ENCODE peak calls at places on chromosomes 4 and X, in nine cellular contexts. S is stimulated activated CD8-positive, alpha-beta memory T cell treated with anti-CD3 and anti-CD28 coated beads, Interleukin-4, amount 100 ng/mL, for 24 hours; E is NCI-H1417 treated with DMSO at 0.1 percent for 48 hours; W is endothelial cell; D is skeletal muscle cell; P is foreskin fibroblast; C is adipocyte; I is HTR-8/SVneo; T is islet precursor cell. J is an unnamed sample.
A peak's percentile ranks its signal among the peaks of the same experiment; 100 is the strongest.

GRCh38 chr4:30836231-30836630 is 116.1 kb downstream of the PCDH7 start:
- DNase-seq in I (no peak), C (peak; percentile 49), P (no peak), W (no peak), D (no peak), E (no peak), S (no peak), T (no peak), J (no peak)

GRCh38 chr4:4704267-4704666 is 155.2 kb upstream of the MSX1 start:
- DNase-seq in P (peak; percentile 15), S (no peak), W (no peak), I (no peak), C (no peak), D (no peak), E (no peak), T (no peak), J (no peak)

GRCh38 chr4:24210332-24210902 is 320.6 kb upstream of the PPARGC1A start:
- DNase-seq in I (peak; percentile 20), S (no peak), C (peak; percentile 92), W (no peak), E (no peak), T (no peak), D (peak; percentile 99), P (peak; percentile 98), J (no peak)

GRCh38 chrX:12400218-12400617 is 261.9 kb downstream of the FRMPD4 start:
- DNase-seq in S (no peak), I (no peak), W (no peak), P (no peak), C (no peak), E (no peak), D (no peak), T (no peak), J (no peak)

GRCh38 chr4:73593631-73594241 is 26.5 kb downstream of the RASSF6 start:
- DNase-seq in E (no peak), W (peak; percentile 16), P (peak; percentile 22), D (no peak), T (no peak), C (peak; percentile 73), S (no peak), I (no peak), J (no peak)

GRCh38 chr4:88859191-88859812 is 161.7 kb upstream of the NAP1L5 start:
- DNase-seq in E (no peak), D (no peak), C (no peak), S (no peak), P (peak; percentile 18), W (no peak), I (no peak), T (no peak), J (no peak)

GRCh38 chrX:130170752-130171445 is 863 bp upstream of the RAB33A start:
- DNase-seq in T (peak; percentile 62), P (no peak), E (peak; percentile 32), C (peak; percentile 43), S (peak; percentile 34), D (no peak), W (peak; percentile 19), I (no peak), J (peak; percentile 81)

GRCh38 chr4:101563126-101563525 is 215.8 kb upstream of the PPP3CA start:
- DNase-seq in D (no peak), S (no peak), E (no peak), I (no peak), W (no peak), T (no peak), P (no peak), C (no peak), J (no peak)

GRCh38 chrX:54198262-54198661 is 15.2 kb upstream of the FAM120C start:
- DNase-seq in T (no peak), I (no peak), P (no peak), D (no peak), W (no peak), E (no peak), S (no peak), C (no peak), J (no peak)

GRCh38 chrX:39029221-39029620 is 228.0 kb downstream of the MID1IP1 start:
- DNase-seq in I (no peak), S (no peak), W (no peak), C (no peak), E (no peak), T (no peak), P (no peak), D (no peak), J (no peak)